ENCODE peak calls at places on chromosomes 12 and 14, in seven cellular contexts. R, Y, A, K, H, B and M are unnamed samples.
A peak's percentile ranks its signal among the peaks of the same experiment; 100 is the strongest.

GRCh38 chr12:49888461-49889151 is 15.1 kb downstream of the FAIM2 start:
- DNase-seq in R (no peak), Y (no peak), A (no peak), K (no peak), H (no peak), B (no peak), M (no peak)

GRCh38 chr12:109677323-109677722 is 36.3 kb upstream of the FAM222A start:
- DNase-seq in R (no peak), Y (peak; percentile 54), A (peak; percentile 92), K (no peak), H (no peak), B (no peak), M (no peak)

GRCh38 chr12:111673503-111673902 is 12.3 kb downstream of the BRAP start:
- DNase-seq in R (peak; percentile 31), Y (peak; percentile 20), A (no peak), K (no peak), H (peak; percentile 46), B (peak; percentile 11), M (no peak)

GRCh38 chr14:98138666-98139065 is 1133.3 kb downstream of the BCL11B start:
- DNase-seq in R (no peak), Y (peak; percentile 78), A (peak; percentile 43), K (peak; percentile 62), H (no peak), B (no peak), M (peak; percentile 7)

GRCh38 chr14:95460647-95461478 is 55.6 kb downstream of the SYNE3 start:
- DNase-seq in R (peak; percentile 79), Y (peak; percentile 73), A (no peak), K (peak; percentile 37), H (peak; percentile 81), B (peak; percentile 11), M (no peak)

GRCh38 chr12:6831450-6831995 is 3.3 kb downstream of the P3H3 start:
- DNase-seq in R (no peak), Y (no peak), A (no peak), K (no peak), H (no peak), B (no peak), M (no peak)

GRCh38 chr12:8860165-8860961 is 37.9 kb downstream of the A2ML1 start:
- DNase-seq in R (peak; percentile 54), Y (peak; percentile 91), A (peak; percentile 26), K (peak; percentile 84), H (peak; percentile 49), B (peak; percentile 75), M (peak; percentile 63)

GRCh38 chr12:103665971-103666370 is 78.9 kb downstream of the STAB2 start:
- DNase-seq in R (no peak), Y (peak; percentile 21), A (no peak), K (no peak), H (no peak), B (no peak), M (no peak)

GRCh38 chr12:48156648-48157015 is 683 bp downstream of the ASB8 start:
- DNase-seq in R (peak; percentile 3), Y (peak; percentile 5), A (no peak), K (no peak), H (no peak), B (no peak), M (peak; percentile 47)

GRCh38 chr14:74697976-74698375 is 14.9 kb downstream of the AREL1 start:
- DNase-seq in R (no peak), Y (no peak), A (no peak), K (no peak), H (no peak), B (no peak), M (no peak)

GRCh38 chr12:92464911-92465310 is 237.9 kb upstream of the PLEKHG7 start:
- DNase-seq in R (no peak), Y (no peak), A (no peak), K (no peak), H (no peak), B (peak; percentile 40), M (no peak)

GRCh38 chr14:60304509-60304908 is 55.5 kb downstream of the PPM1A start:
- DNase-seq in R (no peak), Y (no peak), A (no peak), K (no peak), H (no peak), B (no peak), M (no peak)

GRCh38 chr14:29846339-29847129 is 81.1 kb downstream of the PRKD1 start:
- DNase-seq in R (peak; percentile 69), Y (no peak), A (no peak), K (no peak), H (no peak), B (no peak), M (no peak)

GRCh38 chr12:93569656-93570551 is 2.6 kb upstream of the SOCS2 start:
- DNase-seq in R (peak; percentile 84), Y (peak; percentile 96), A (peak; percentile 83), K (peak; percentile 94), H (peak; percentile 89), B (peak; percentile 79), M (peak; percentile 91)

GRCh38 chr14:30559638-30560071 is 697 bp downstream of the G2E3 start:
- DNase-seq in R (peak; percentile 42), Y (peak; percentile 72), A (peak; percentile 39), K (no peak), H (peak; percentile 47), B (no peak), M (no peak)

GRCh38 chr14:58107947-58108552 is 44.0 kb downstream of the ARMH4 start:
- DNase-seq in R (peak; percentile 79), Y (peak; percentile 56), A (peak; percentile 35), K (no peak), H (peak; percentile 65), B (peak; percentile 27), M (no peak)

GRCh38 chr12:94561943-94562411 is 88.4 kb downstream of the TMCC3 start:
- DNase-seq in R (no peak), Y (no peak), A (no peak), K (no peak), H (no peak), B (no peak), M (no peak)

GRCh38 chr14:76829016-76829365 is 2.8 kb downstream of the LRRC74A start:
- DNase-seq in R (no peak), Y (peak; percentile 47), A (no peak), K (no peak), H (no peak), B (no peak), M (no peak)

GRCh38 chr12:21941522-21942376 is 523 bp upstream of the ABCC9 start:
- DNase-seq in R (peak; percentile 26), Y (peak; percentile 70), A (peak; percentile 32), K (peak; percentile 75), H (peak; percentile 22), B (no peak), M (peak; percentile 51)
- H3K18ac ChIP-seq in R (no peak overlapping the region), Y (peak overlapping the region; percentile 29), A (peak overlapping the region; percentile 31), K (no peak overlapping the region), H (no peak overlapping the region), B (no peak overlapping the region), M (no peak overlapping the region)

GRCh38 chr14:105139831-105140239 is 28.7 kb downstream of the JAG2 start:
- DNase-seq in R (no peak), Y (no peak), A (no peak), K (peak; percentile 9), H (no peak), B (no peak), M (no peak)
- H3K18ac ChIP-seq in R (no peak overlapping the region), Y (no peak overlapping the region), A (peak overlapping the region; percentile 28), K (no peak overlapping the region), H (no peak overlapping the region), B (no peak overlapping the region), M (no peak overlapping the region)

DNA sequence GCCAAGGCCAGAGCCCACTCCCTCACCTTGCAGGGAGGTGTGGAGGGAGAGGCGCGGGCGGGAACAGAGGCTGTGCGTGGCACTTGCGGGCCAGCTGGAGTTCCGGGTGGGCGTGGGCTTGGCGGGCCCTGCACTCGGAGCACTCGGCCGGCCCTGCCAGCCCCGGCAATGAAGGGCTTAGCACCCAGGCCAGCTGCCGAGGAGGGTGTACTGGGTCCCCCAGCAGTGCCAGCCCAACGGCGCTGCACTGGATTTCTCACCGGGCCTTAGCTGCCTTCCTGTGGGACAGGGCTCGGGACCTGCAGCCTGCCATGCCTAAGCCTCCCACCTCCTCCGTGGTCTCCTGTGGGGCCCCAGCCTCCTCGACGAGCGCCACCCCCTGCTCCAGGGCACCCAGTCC is 107.5 kb downstream of the FAR2 start:
- DNase-seq in R (no peak), Y (no peak), A (no peak), K (no peak), H (no peak), B (no peak), M (no peak)
- H3K18ac ChIP-seq in R (no peak overlapping the region), Y (no peak overlapping the region), A (peak overlapping the region; percentile 48), K (no peak overlapping the region), H (no peak overlapping the region), B (no peak overlapping the region), M (no peak overlapping the region)

GRCh38 chr12:46351138-46351537 is 21.4 kb downstream of the SLC38A2 start:
- DNase-seq in R (no peak), Y (no peak), A (no peak), K (no peak), H (no peak), B (no peak), M (no peak)

GRCh38 chr12:46351861-46352595 is 20.5 kb downstream of the SLC38A2 start:
- DNase-seq in R (no peak), Y (no peak), A (no peak), K (no peak), H (peak; percentile 52), B (no peak), M (no peak)

GRCh38 chr12:46354799-46355194 is 17.8 kb downstream of the SLC38A2 start:
- DNase-seq in R (no peak), Y (no peak), A (no peak), K (no peak), H (peak; percentile 15), B (no peak), M (no peak)

GRCh38 chr12:46356655-46357437 is 15.7 kb downstream of the SLC38A2 start:
- DNase-seq in R (no peak), Y (no peak), A (no peak), K (no peak), H (peak; percentile 72), B (no peak), M (no peak)

DNA sequence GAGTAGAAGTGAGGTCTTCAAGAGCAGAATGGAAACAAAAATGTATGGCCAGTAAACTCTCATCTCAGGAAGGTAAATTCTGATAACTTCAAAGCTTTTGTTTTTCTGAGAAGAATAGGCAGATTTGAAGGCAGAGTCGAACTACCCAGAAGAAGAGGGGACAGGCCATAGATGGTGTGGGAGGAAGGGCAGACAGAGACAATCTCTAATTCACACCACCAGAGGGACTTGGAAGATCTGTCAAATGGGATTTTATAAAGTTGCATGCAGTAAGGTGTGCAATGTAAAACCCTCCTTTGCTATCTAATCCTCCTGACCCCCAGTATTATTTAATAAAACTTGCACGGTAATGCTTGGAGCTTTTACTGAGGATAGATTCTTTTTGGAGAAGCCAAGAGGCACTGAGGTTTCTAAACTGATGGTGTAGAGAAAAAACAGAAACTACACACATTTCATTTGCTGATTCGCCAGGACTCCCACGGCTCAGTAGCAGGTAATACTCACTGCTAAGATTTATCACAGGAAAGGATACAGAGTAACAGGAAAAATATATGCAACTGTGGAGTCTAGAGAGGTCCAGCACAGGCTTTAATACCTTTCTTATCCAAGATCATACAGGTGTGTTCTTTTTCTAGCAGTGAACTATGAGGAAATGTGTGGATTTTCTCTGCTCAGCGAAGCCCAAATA is 18.3 kb downstream of the SLC38A2 start:
- DNase-seq in R (no peak), Y (no peak), A (no peak), K (no peak), H (peak; percentile 12), B (no peak), M (no peak)
- H3K18ac ChIP-seq in R (no peak overlapping the region), Y (no peak overlapping the region), A (no peak overlapping the region), K (no peak overlapping the region), H (no peak overlapping the region), B (no peak overlapping the region), M (no peak overlapping the region)

GRCh38 chr12:5534800-5535199 is 102.9 kb downstream of the NTF3 start:
- DNase-seq in R (no peak), Y (no peak), A (no peak), K (no peak), H (no peak), B (no peak), M (no peak)
- H3K18ac ChIP-seq in R (no peak overlapping the region), Y (no peak overlapping the region), A (no peak overlapping the region), K (no peak overlapping the region), H (no peak overlapping the region), B (no peak overlapping the region), M (no peak overlapping the region)